ENCODE peak calls at places on chromosomes 13 and 19, in seven cellular contexts. X is HEK293T; H is CD4-positive, alpha-beta T cell; Y is transverse colon; K is neural crest cell; P is EL; E is stimulated activated CD4-positive, alpha-beta T cell treated with anti-CD3 and anti-CD28 coated beads, Interleukin-2, amount 100 ng/mL, for 48 hours. C is an unnamed sample.

GRCh38 chr13:92826197-92826596 is 400.4 kb upstream of the GPC6 start:
- DNase-seq in X (no peak), H (no peak), Y (no peak), K (no peak), P (no peak), E (no peak), C (no peak)

GRCh38 chr13:111335263-111335662 is 14.8 kb downstream of the TEX29 start:
- DNase-seq in X (no peak), H (no peak), Y (no peak), K (no peak), P (no peak), E (no peak), C (no peak)

GRCh38 chr13:49246850-49247721 is 639 bp upstream of the CDADC1 start:
- DNase-seq in X (no peak), H (no peak), Y (no peak), K (no peak), P (no peak), E (no peak), C (no peak)

GRCh38 chr19:35154535-35155406 is at the start of gene FXYD5:
- DNase-seq in X (peak), H (peak), Y (peak), K (no peak), P (peak), E (peak), C (peak)

GRCh38 chr13:30874561-30874960 is 31.5 kb upstream of the MEDAG start:
- DNase-seq in X (no peak), H (no peak), Y (no peak), K (no peak), P (no peak), E (no peak), C (no peak)

GRCh38 chr13:95256086-95256485 is 45.2 kb downstream of the ABCC4 start:
- DNase-seq in X (no peak), H (no peak), Y (no peak), K (no peak), P (peak), E (no peak), C (no peak)

GRCh38 chr19:42431486-42431885 is 4.3 kb upstream of the LIPE start:
- DNase-seq in X (no peak), H (no peak), Y (no peak), K (no peak), P (no peak), E (no peak), C (no peak)

GRCh38 chr19:17944301-17944700 is 11.5 kb downstream of the CCDC124 start:
- DNase-seq in X (no peak), H (no peak), Y (no peak), K (no peak), P (peak), E (no peak), C (no peak)

GRCh38 chr13:103142091-103142594 is 75.9 kb upstream of the SLC10A2 start:
- DNase-seq in X (no peak), H (no peak), Y (no peak), K (no peak), P (no peak), E (no peak), C (no peak)

GRCh38 chr19:49851456-49852259 is 699 bp downstream of the PTOV1 start:
- DNase-seq in X (peak), H (peak), Y (no peak), K (no peak), P (no peak), E (no peak), C (no peak)

GRCh38 chr19:33950141-33950805 is 153.6 kb downstream of the KCTD15 start:
- DNase-seq in X (no peak), H (no peak), Y (no peak), K (no peak), P (no peak), E (no peak), C (no peak)

GRCh38 chr19:29120471-29120870 is 92.5 kb downstream of the UQCRFS1 start:
- DNase-seq in X (no peak), H (no peak), Y (no peak), K (no peak), P (no peak), E (no peak), C (no peak)

GRCh38 chr13:23750383-23751121 is 138.6 kb downstream of the MIPEP start:
- DNase-seq in X (no peak), H (no peak), Y (no peak), K (no peak), P (peak), E (no peak), C (no peak)

GRCh38 chr13:82739881-82740280 is 1142.4 kb downstream of the SLITRK1 start:
- DNase-seq in X (no peak), H (no peak), Y (no peak), K (no peak), P (no peak), E (no peak), C (no peak)

GRCh38 chr19:43207991-43208390 is 2.6 kb upstream of the PSG4 start:
- DNase-seq in X (no peak), H (no peak), Y (no peak), K (no peak), P (no peak), E (no peak), C (no peak)

GRCh38 chr19:10271543-10272086 is 695 bp downstream of the ICAM1 start:
- DNase-seq in X (no peak), H (no peak), Y (peak), K (no peak), P (peak), E (no peak), C (peak)

GRCh38 chr19:41588497-41589209 is 12.7 kb downstream of the CEACAM21 start:
- DNase-seq in X (peak), H (no peak), Y (no peak), K (no peak), P (peak), E (no peak), C (no peak)

GRCh38 chr19:35249848-35250711 is 1.3 kb downstream of the LSR start:
- DNase-seq in X (no peak), H (no peak), Y (no peak), K (no peak), P (no peak), E (no peak), C (peak)

GRCh38 chr19:48856921-48857320 is 11.5 kb downstream of the PLEKHA4 start:
- DNase-seq in X (no peak), H (no peak), Y (no peak), K (no peak), P (no peak), E (no peak), C (no peak)

GRCh38 chr13:94009696-94010095 is 469.8 kb downstream of the DCT start:
- DNase-seq in X (no peak), H (no peak), Y (no peak), K (no peak), P (peak), E (no peak), C (no peak)

GRCh38 chr13:100300213-100300612 is 211.3 kb downstream of the PCCA start:
- DNase-seq in X (no peak), H (no peak), Y (no peak), K (no peak), P (no peak), E (no peak), C (no peak)

GRCh38 chr19:1258161-1258492 is 9.7 kb downstream of the MIDN start:
- DNase-seq in X (no peak), H (no peak), Y (no peak), K (no peak), P (no peak), E (no peak), C (no peak)

GRCh38 chr19:47221080-47221841 is 9.7 kb downstream of the BBC3 start:
- DNase-seq in X (no peak), H (no peak), Y (no peak), K (no peak), P (no peak), E (no peak), C (no peak)

GRCh38 chr13:91346848-91347211 is 657 bp upstream of the MIR17HG start:
- DNase-seq in X (peak), H (peak), Y (peak), K (no peak), P (no peak), E (no peak), C (no peak)

GRCh38 chr19:7063764-7064418 is 5.4 kb upstream of the MBD3L3 start:
- DNase-seq in X (no peak), H (no peak), Y (no peak), K (no peak), P (no peak), E (no peak), C (no peak)

GRCh38 chr19:35828694-35829301 is 16.2 kb upstream of the PRODH2 start:
- DNase-seq in X (peak), H (peak), Y (peak), K (peak), P (peak), E (peak), C (no peak)

GRCh38 chr13:47708386-47708785 is 292.7 kb downstream of the SUCLA2 start:
- DNase-seq in X (no peak), H (no peak), Y (no peak), K (no peak), P (peak), E (no peak), C (peak)

C was measured in lung.